ENCODE peak calls at places on chromosomes 1 and 21, in five cellular contexts. One of them, this sample, is unnamed.

GRCh38 chr1:117663156-117663902 is 57.5 kb downstream of the TENT5C start:
- DNase-seq in neural crest cell: no peak
- DNase-seq in IMR-90: no peak
- DNase-seq in cardiac muscle cell: no peak
- DNase-seq in NCI-H345: no peak
- DNase-seq in this sample: no peak

GRCh38 chr1:165047985-165048384 is 308.5 kb downstream of the LMX1A start:
- DNase-seq in neural crest cell: no peak
- DNase-seq in IMR-90: no peak
- DNase-seq in cardiac muscle cell: no peak
- DNase-seq in NCI-H345: no peak
- DNase-seq in this sample: no peak

GRCh38 chr1:201245082-201245481 is 38.2 kb upstream of the PKP1 start:
- DNase-seq in neural crest cell: no peak
- DNase-seq in IMR-90: no peak
- DNase-seq in cardiac muscle cell: no peak
- DNase-seq in NCI-H345: peak; percentile 68
- DNase-seq in this sample: no peak

GRCh38 chr1:61588736-61589381 is 136.1 kb downstream of the TM2D1 start:
- DNase-seq in neural crest cell: peak; percentile 66
- DNase-seq in IMR-90: peak; percentile 36
- DNase-seq in cardiac muscle cell: peak; percentile 83
- DNase-seq in NCI-H345: peak; percentile 70
- DNase-seq in this sample: peak; percentile 53

GRCh38 chr1:187267745-187268277 is 439.1 kb downstream of the PLA2G4A start:
- DNase-seq in neural crest cell: no peak
- DNase-seq in IMR-90: no peak
- DNase-seq in cardiac muscle cell: no peak
- DNase-seq in NCI-H345: no peak
- DNase-seq in this sample: no peak

GRCh38 chr1:6757719-6758435 is 27.4 kb upstream of the CAMTA1 start:
- DNase-seq in neural crest cell: no peak
- DNase-seq in IMR-90: no peak
- DNase-seq in cardiac muscle cell: no peak
- DNase-seq in NCI-H345: no peak
- DNase-seq in this sample: no peak

GRCh38 chr1:101317590-101317989 is 80.8 kb downstream of the S1PR1 start:
- DNase-seq in neural crest cell: no peak
- DNase-seq in IMR-90: no peak
- DNase-seq in cardiac muscle cell: no peak
- DNase-seq in NCI-H345: no peak
- DNase-seq in this sample: no peak

GRCh38 chr1:244674446-244674845 is 21.5 kb downstream of the DESI2 start:
- DNase-seq in neural crest cell: no peak
- DNase-seq in IMR-90: peak; percentile 47
- DNase-seq in cardiac muscle cell: no peak
- DNase-seq in NCI-H345: no peak
- DNase-seq in this sample: no peak

GRCh38 chr1:206722751-206723499 is 38.2 kb downstream of the MAPKAPK2 start:
- DNase-seq in neural crest cell: no peak
- DNase-seq in IMR-90: no peak
- DNase-seq in cardiac muscle cell: no peak
- DNase-seq in NCI-H345: no peak
- DNase-seq in this sample: no peak

GRCh38 chr1:103561612-103562395 is 9.6 kb upstream of the AMY2B start:
- DNase-seq in neural crest cell: no peak
- DNase-seq in IMR-90: no peak
- DNase-seq in cardiac muscle cell: no peak
- DNase-seq in NCI-H345: no peak
- DNase-seq in this sample: no peak

GRCh38 chr1:202107801-202108731 is 14.7 kb upstream of the GPR37L1 start:
- DNase-seq in neural crest cell: no peak
- DNase-seq in IMR-90: no peak
- DNase-seq in cardiac muscle cell: no peak
- DNase-seq in NCI-H345: peak; percentile 65
- DNase-seq in this sample: no peak

GRCh38 chr1:160522622-160523345 is at the start of gene SLAMF6:
- DNase-seq in neural crest cell: no peak
- DNase-seq in IMR-90: no peak
- DNase-seq in cardiac muscle cell: no peak
- DNase-seq in NCI-H345: peak; percentile 25
- DNase-seq in this sample: no peak

GRCh38 chr21:34270406-34270805 is 93.4 kb upstream of the KCNE2 start:
- DNase-seq in neural crest cell: no peak
- DNase-seq in IMR-90: no peak
- DNase-seq in cardiac muscle cell: no peak
- DNase-seq in NCI-H345: no peak
- DNase-seq in this sample: no peak

This sample was measured in SK-N-MC.